ENCODE peak calls at places on chromosome X, in ten cellular contexts. Q is A549, G is fibroblast of lung, M is heart left ventricle, L is WTC11, B is mammary epithelial cell, Z is fibroblast of mammary gland, F is MCF 10A, H is Calu3, O is progenitor cell of endocrine pancreas. C is an unnamed sample.

GRCh38 chrX:72003811-72004750 is 93.4 kb downstream of the NHSL2 start:
- DNase-seq in Z (peak), M (peak), F (no peak), H (peak), G (peak), O (no peak), Q (peak), L (peak), B (peak), C (no peak)

GRCh38 chrX:49884290-49884862 is 5.1 kb downstream of the USP27X start:
- DNase-seq in B (peak), G (peak), Z (peak), F (peak), L (peak), H (peak), M (peak), Q (peak), O (peak), C (peak)

GRCh38 chrX:112058255-112058654 is 24.3 kb downstream of the TRPC5 start:
- DNase-seq in G (peak), B (no peak), M (no peak), Z (peak), H (no peak), Q (no peak), F (no peak), L (no peak), O (no peak), C (no peak)

GRCh38 chrX:49271341-49271740 is 1.7 kb downstream of the PPP1R3F start:
- DNase-seq in L (no peak), B (no peak), Q (no peak), F (no peak), Z (no peak), H (no peak), O (no peak), M (no peak), G (no peak), C (no peak)

GRCh38 chrX:153871946-153872878 is 13.8 kb downstream of the L1CAM start:
- DNase-seq in L (no peak), M (no peak), Q (no peak), F (no peak), O (no peak), Z (no peak), H (no peak), B (no peak), G (no peak), C (no peak)

GRCh38 chrX:39260965-39261364 is 459.7 kb downstream of the MID1IP1 start:
- DNase-seq in L (no peak), G (peak), Z (peak), M (no peak), O (no peak), H (no peak), F (no peak), Q (no peak), B (peak), C (no peak)

GRCh38 chrX:152154050-152154449 is 15.7 kb upstream of the MAGEA10 start:
- DNase-seq in L (no peak), F (no peak), M (no peak), H (no peak), B (no peak), O (no peak), Z (no peak), G (no peak), Q (no peak), C (no peak)

GRCh38 chrX:153580700-153581386 is 18.1 kb downstream of the CCNQ start:
- DNase-seq in H (peak), Z (no peak), F (peak), L (peak), B (no peak), G (no peak), Q (peak), O (no peak), M (no peak), C (no peak)

GRCh38 chrX:19888419-19888879 is 1.0 kb upstream of the SH3KBP1 start:
- DNase-seq in Z (peak), M (no peak), Q (peak), L (no peak), F (peak), G (peak), H (peak), B (peak), O (no peak), C (no peak)

GRCh38 chrX:108464604-108465003 is 25.0 kb downstream of the COL4A5 start:
- DNase-seq in L (no peak), G (peak), B (no peak), Q (no peak), H (no peak), M (no peak), Z (no peak), O (no peak), F (no peak), C (no peak)

GRCh38 chrX:77900688-77901087 is 1.4 kb downstream of the COX7B start:
- DNase-seq in Z (peak), M (no peak), Q (no peak), G (no peak), H (no peak), F (peak), B (no peak), O (no peak), L (no peak), C (no peak)

GRCh38 chrX:6266041-6266440 is 37.4 kb upstream of the NLGN4X start:
- DNase-seq in Z (no peak), Q (no peak), H (no peak), B (no peak), M (no peak), F (no peak), O (no peak), L (no peak), G (no peak), C (no peak)

GRCh38 chrX:112636288-112636687 is 43.5 kb downstream of the LHFPL1 start:
- DNase-seq in H (no peak), Q (no peak), Z (peak), L (no peak), G (peak), M (no peak), B (no peak), O (no peak), F (peak), C (no peak)

GRCh38 chrX:40360557-40360956 is 220.2 kb upstream of the ATP6AP2 start:
- DNase-seq in M (no peak), Q (no peak), G (no peak), L (no peak), F (no peak), Z (no peak), O (no peak), H (no peak), B (no peak), C (no peak)

GRCh38 chrX:40359593-40359992 is 221.2 kb upstream of the ATP6AP2 start:
- DNase-seq in G (no peak), L (no peak), B (no peak), H (no peak), F (no peak), O (no peak), Q (no peak), M (no peak), Z (no peak), C (no peak)

DNA sequence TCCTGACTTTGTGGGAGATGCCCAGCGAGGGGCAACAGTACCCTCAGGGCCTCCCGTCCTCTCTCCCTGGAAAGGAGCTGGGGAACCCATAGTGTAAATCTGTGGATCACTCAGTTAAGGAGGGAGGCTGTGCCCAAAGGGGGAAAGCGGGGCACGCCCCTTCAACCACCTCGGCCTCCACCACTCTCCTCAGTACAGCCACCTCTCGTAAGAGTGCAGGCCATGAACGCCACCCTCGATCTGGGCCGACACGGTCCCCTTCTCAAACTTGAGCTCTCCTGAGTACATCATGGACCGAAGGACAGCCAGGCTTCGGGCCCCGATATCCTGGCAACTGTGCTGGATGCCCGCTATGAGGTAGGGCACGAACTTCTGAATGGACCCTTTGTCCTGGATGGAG is 221.8 kb upstream of the ATP6AP2 start:
- DNase-seq in L (no peak), M (no peak), H (no peak), Q (no peak), Z (no peak), G (no peak), F (no peak), B (no peak), O (no peak), C (no peak)
- TF ChIP-seq CTCF in L (no peak), M (no peak), H (no peak), Q (no peak), Z (no peak), G (no peak), F (no peak), B (no peak), O (no peak), C (no peak)

GRCh38 chrX:128992107-128992971 is 531.0 kb downstream of the SMARCA1 start:
- DNase-seq in O (no peak), G (no peak), F (peak), Z (no peak), H (no peak), Q (no peak), B (no peak), M (no peak), L (peak), C (no peak)
- TF ChIP-seq CTCF in O (no peak), G (no peak), F (no peak), Z (no peak), H (no peak), Q (no peak), B (no peak), M (no peak), L (peak), C (no peak)

GRCh38 chrX:140697618-140698017 is 11.9 kb upstream of the LINC00632 start:
- DNase-seq in F (no peak), O (no peak), Q (no peak), H (no peak), B (no peak), Z (no peak), L (no peak), G (no peak), M (no peak), C (no peak)

DNA sequence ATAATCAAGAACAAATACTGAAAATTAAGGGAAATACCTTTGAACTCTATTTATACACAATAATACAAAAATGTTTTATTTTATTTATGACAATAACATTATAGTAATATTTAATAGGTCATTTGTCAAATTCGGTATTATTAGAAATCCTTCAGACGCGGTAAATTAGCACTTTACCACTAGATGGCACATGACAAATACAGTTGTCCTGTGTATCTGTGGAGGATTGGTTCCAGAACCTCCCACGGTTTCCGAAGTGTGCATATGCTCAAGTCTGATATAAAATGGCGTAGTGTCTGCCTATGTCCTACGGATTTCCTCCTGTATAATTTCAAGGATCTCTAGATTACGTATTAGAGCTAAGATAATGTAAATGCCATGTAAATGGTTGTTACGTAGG is 8.1 kb upstream of the LINC00632 start:
- DNase-seq in Z (peak), M (no peak), B (no peak), Q (peak), L (no peak), G (peak), O (no peak), H (no peak), F (peak), C (no peak)
- TF ChIP-seq CTCF in Z (peak), M (peak), B (no peak), Q (peak), L (no peak), G (peak), O (peak), H (no peak), F (peak), C (peak)

DNA sequence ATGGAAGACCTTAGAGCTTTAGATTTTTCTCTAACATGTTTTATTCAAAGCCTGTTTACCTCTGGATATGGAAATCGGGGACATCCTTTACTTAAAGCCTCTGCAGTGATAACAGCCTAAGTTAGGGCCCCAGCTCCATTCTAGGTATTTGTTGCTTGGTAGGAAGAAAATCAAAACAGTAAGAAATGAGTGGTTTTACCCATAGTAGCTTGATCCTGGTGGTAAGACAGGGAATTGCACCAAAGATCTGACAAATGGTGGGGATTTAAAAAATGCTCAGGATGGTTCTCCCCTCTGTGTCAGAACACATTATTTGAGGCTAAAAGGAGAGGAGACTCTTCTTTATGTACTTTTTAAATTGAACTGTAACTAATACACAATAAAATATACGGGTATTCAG is 52.4 kb downstream of the AFF2 start:
- DNase-seq in L (no peak), M (no peak), O (no peak), Z (no peak), F (no peak), Q (peak), H (no peak), G (no peak), B (no peak), C (no peak)
- TF ChIP-seq CTCF in L (no peak), M (no peak), O (peak), Z (peak), F (peak), Q (no peak), H (peak), G (no peak), B (peak), C (peak)

C was measured in left lung.